ENCODE peak calls at places on chromosomes 7 and 10, in eight cellular contexts. Q is ovary; E is IMR-90; O is CD8-positive, alpha-beta T cell; Y is transverse colon; P is tibial nerve; I is hepatocyte; A is adrenal gland. W is an unnamed sample.

GRCh38 chr10:101031128-101031795 is at the start of the genes PDZD7 and SFXN3:
- DNase-seq in Q (peak; percentile 98), Y (peak; percentile 98), A (peak; percentile 97), P (peak; percentile 94), E (peak; percentile 91), O (peak; percentile 98), I (peak; percentile 95), W (peak; percentile 77)

GRCh38 chr10:2244476-2244875 is 507.2 kb upstream of the ADARB2 start:
- DNase-seq in E (no peak), A (no peak), Y (no peak), P (no peak), Q (no peak), I (no peak), O (no peak), W (no peak)

GRCh38 chr7:3862774-3863173 is 561.7 kb downstream of the SDK1 start:
- DNase-seq in A (no peak), Q (no peak), E (no peak), I (no peak), O (no peak), Y (no peak), P (no peak), W (no peak)

GRCh38 chr10:74953214-74953613 is 126.8 kb downstream of the KAT6B start:
- DNase-seq in Y (no peak), P (no peak), Q (no peak), E (no peak), I (no peak), A (no peak), O (no peak), W (no peak)

GRCh38 chr7:116571037-116571436 is 46.2 kb downstream of the CAV1 start:
- DNase-seq in I (no peak), Q (no peak), A (no peak), P (no peak), O (no peak), E (peak; percentile 93), Y (no peak), W (peak; percentile 84)

GRCh38 chr7:61576-62360 is 130.6 kb upstream of the FAM20C start:
- DNase-seq in P (no peak), Q (peak; percentile 22), Y (peak; percentile 3), E (no peak), I (no peak), O (no peak), A (no peak), W (no peak)

GRCh38 chr7:100371561-100372171 is 1.6 kb upstream of the PILRA start:
- DNase-seq in Y (no peak), Q (no peak), I (no peak), P (no peak), E (no peak), O (no peak), A (no peak), W (no peak)

GRCh38 chr10:4177826-4178225 is 392.8 kb upstream of the KLF6 start:
- DNase-seq in Y (no peak), P (no peak), E (no peak), I (no peak), O (no peak), Q (no peak), A (no peak), W (no peak)

GRCh38 chr7:1282679-1283078 is 50.0 kb downstream of the UNCX start:
- DNase-seq in E (no peak), P (no peak), Y (no peak), I (no peak), O (no peak), Q (no peak), A (no peak), W (no peak)

GRCh38 chr10:28839600-28840007 is 162.3 kb downstream of the BAMBI start:
- DNase-seq in Y (no peak), O (no peak), P (no peak), Q (no peak), E (peak; percentile 79), A (peak; percentile 87), I (peak; percentile 30), W (no peak)

GRCh38 chr7:12434012-12434642 is 30.5 kb upstream of the VWDE start:
- DNase-seq in P (no peak), Y (no peak), E (no peak), A (no peak), O (no peak), I (no peak), Q (no peak), W (no peak)

GRCh38 chr10:102802920-102803534 is 34.2 kb downstream of the CYP17A1 start:
- DNase-seq in Y (peak; percentile 29), E (peak; percentile 99), I (peak; percentile 38), P (no peak), Q (no peak), O (no peak), A (peak; percentile 56), W (no peak)

GRCh38 chr10:124612611-124613498 is 131.3 kb downstream of the FAM53B start:
- DNase-seq in E (peak; percentile 15), O (no peak), I (no peak), Q (peak; percentile 66), Y (no peak), A (peak; percentile 70), P (no peak), W (peak; percentile 80)

GRCh38 chr7:29557954-29558353 is 5.7 kb upstream of the PRR15 start:
- DNase-seq in I (peak; percentile 56), Y (no peak), P (no peak), Q (no peak), A (peak; percentile 10), O (no peak), E (no peak), W (no peak)

GRCh38 chr7:50504646-50505546 is 54.7 kb upstream of the FIGNL1 start:
- DNase-seq in I (no peak), O (no peak), A (no peak), P (no peak), Q (no peak), Y (no peak), E (no peak), W (no peak)

GRCh38 chr10:119246862-119247549 is 39.6 kb downstream of the GRK5 start:
- DNase-seq in O (no peak), I (no peak), Q (peak; percentile 50), A (no peak), P (peak; percentile 42), E (peak; percentile 97), Y (no peak), W (no peak)

GRCh38 chr10:119245272-119245671 is 37.9 kb downstream of the GRK5 start:
- DNase-seq in P (no peak), O (no peak), I (no peak), E (no peak), Q (no peak), Y (no peak), A (no peak), W (no peak)

GRCh38 chr10:119250641-119251314 is 43.4 kb downstream of the GRK5 start:
- DNase-seq in Y (no peak), O (no peak), E (peak; percentile 98), I (no peak), Q (no peak), A (peak; percentile 41), P (no peak), W (no peak)

GRCh38 chr10:119248681-119249080 is 41.3 kb downstream of the GRK5 start:
- DNase-seq in I (no peak), E (no peak), Y (no peak), A (no peak), Q (no peak), O (no peak), P (no peak), W (no peak)

GRCh38 chr10:119247550-119247894 is 40.2 kb downstream of the GRK5 start:
- DNase-seq in A (no peak), O (no peak), P (no peak), Q (no peak), Y (no peak), I (no peak), E (no peak), W (no peak)
- H3K4me1 ChIP-seq in A (peaks cover 32% of the 10 kb centered on the region), O (no peaks in the 10 kb centered on the region), P (peaks cover 42% of the 10 kb centered on the region), Q (peaks cover 37% of the 10 kb centered on the region), Y (peaks cover 16% of the 10 kb centered on the region), I (peaks cover 49% of the 10 kb centered on the region), E (peaks cover 30% of the 10 kb centered on the region), W (peaks cover under 1% of the 10 kb centered on the region)

GRCh38 chr7:130272456-130273080 is 5.9 kb downstream of the CPA2 start:
- DNase-seq in Y (no peak), E (no peak), O (no peak), A (no peak), P (no peak), I (no peak), Q (no peak), W (peak; percentile 91)
- H3K4me3 ChIP-seq in Y (no peak overlapping the region), E (no peak overlapping the region), O (peak overlapping the region; percentile 34), A (no peak overlapping the region), P (peak overlapping the region; percentile 2), I (no peak overlapping the region), Q (no peak overlapping the region), W (peak overlapping the region; percentile 55)

DNA sequence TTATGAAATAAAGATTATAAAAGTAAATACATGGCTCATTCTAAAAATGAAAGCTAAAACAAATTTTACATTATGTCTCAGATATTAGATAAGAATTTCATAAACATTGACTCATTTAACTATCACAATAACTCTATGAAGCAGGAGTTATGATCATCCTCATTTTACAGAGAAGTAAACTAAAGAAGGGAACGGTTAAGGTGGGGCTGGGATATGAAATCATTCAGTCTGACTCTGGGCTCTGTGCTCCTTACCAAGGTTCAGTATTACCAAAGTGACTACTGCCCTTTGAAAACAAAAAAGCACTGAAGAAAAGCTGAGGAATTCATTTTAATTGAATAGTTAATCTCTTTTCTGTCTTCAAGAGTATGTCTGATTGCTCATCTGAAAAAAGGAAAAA is 22.1 kb upstream of the CUBN start:
- DNase-seq in Y (no peak), P (no peak), O (no peak), I (no peak), E (no peak), A (no peak), Q (no peak), W (no peak)
- H3K27me3 ChIP-seq in Y (no peaks in the 10 kb centered on the region), P (no peaks in the 10 kb centered on the region), O (no peaks in the 10 kb centered on the region), I (no peaks in the 10 kb centered on the region), E (no peaks in the 10 kb centered on the region), A (no peaks in the 10 kb centered on the region), Q (no peaks in the 10 kb centered on the region), W (no peaks in the 10 kb centered on the region)

GRCh38 chr7:107934991-107935770 is 44.2 kb downstream of the DLD start:
- DNase-seq in Y (no peak), Q (no peak), A (no peak), E (peak; percentile 80), I (no peak), O (no peak), P (no peak), W (no peak)

GRCh38 chr7:107933386-107934013 is 42.5 kb downstream of the DLD start:
- DNase-seq in Q (no peak), I (no peak), Y (no peak), P (no peak), O (no peak), E (no peak), A (no peak), W (no peak)

GRCh38 chr7:107931740-107932515 is 40.9 kb downstream of the DLD start:
- DNase-seq in I (no peak), Q (peak; percentile 57), Y (no peak), O (no peak), P (no peak), A (no peak), E (no peak), W (peak; percentile 91)

GRCh38 chr7:107936312-107936711 is 45.3 kb downstream of the DLD start:
- DNase-seq in P (no peak), I (no peak), Y (no peak), A (no peak), Q (no peak), O (no peak), E (no peak), W (no peak)

DNA sequence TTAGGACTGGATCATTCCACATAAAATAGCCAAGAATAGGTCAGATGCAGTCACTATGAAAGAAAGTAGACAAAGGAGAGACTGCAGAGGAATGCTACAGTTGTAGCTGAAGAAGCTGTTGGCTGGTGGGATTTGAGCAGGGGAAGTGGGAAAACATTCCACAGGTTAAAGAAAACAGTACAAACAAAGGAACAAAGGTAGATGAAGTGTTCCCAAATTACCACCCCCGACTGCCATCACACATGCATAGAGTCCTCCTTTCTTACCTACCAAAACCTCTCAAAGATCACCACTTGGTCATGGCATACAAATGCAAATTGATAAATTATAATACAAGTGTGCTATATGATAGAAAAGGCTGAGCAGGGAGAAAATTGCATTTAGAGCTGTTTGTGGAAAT is 41.9 kb downstream of the DLD start:
- DNase-seq in Y (no peak), A (no peak), P (no peak), Q (no peak), I (no peak), O (no peak), E (no peak), W (peak; percentile 49)
- H3K4me1 ChIP-seq in Y (peaks cover 7% of the 10 kb centered on the region), A (peaks cover 11% of the 10 kb centered on the region), P (peaks cover 22% of the 10 kb centered on the region), Q (no peaks in the 10 kb centered on the region), I (peaks cover 18% of the 10 kb centered on the region), O (no peaks in the 10 kb centered on the region), E (peaks cover 10% of the 10 kb centered on the region), W (peaks cover 56% of the 10 kb centered on the region)

W was measured in SJCRH30.